ENCODE peak calls at places on chromosomes 1 and 21, in five cellular contexts. D is A549, L is right lobe of liver, I is uterus, E is K562. H is an unnamed sample.

GRCh38 chr1:29161977-29162376 is 19.7 kb downstream of the SRSF4 start:
- DNase-seq in E (no peak), D (no peak), I (no peak), L (no peak), H (no peak)

GRCh38 chr21:14487490-14488432 is 58.4 kb downstream of the SAMSN1 start:
- DNase-seq in I (no peak), D (no peak), E (no peak), L (no peak), H (peak; percentile 43)

GRCh38 chr1:47023268-47024137 is at the start of gene CYP4X1:
- DNase-seq in I (peak; percentile 21), E (no peak), D (no peak), L (peak; percentile 52), H (no peak)

GRCh38 chr1:156284112-156284511 is at the start of gene TMEM79:
- DNase-seq in D (no peak), E (no peak), I (no peak), L (no peak), H (no peak)

GRCh38 chr1:201751872-201752271 is 77.1 kb upstream of the IPO9 start:
- DNase-seq in D (no peak), I (no peak), E (no peak), L (no peak), H (no peak)

GRCh38 chr1:176469450-176469985 is 6.5 kb downstream of the PAPPA2 start:
- DNase-seq in L (no peak), D (no peak), I (no peak), E (no peak), H (no peak)

GRCh38 chr1:55402117-55402516 is 187.0 kb upstream of the USP24 start:
- DNase-seq in E (no peak), I (no peak), D (no peak), L (no peak), H (no peak)

GRCh38 chr1:100538935-100539835 is 1.2 kb downstream of the GPR88 start:
- DNase-seq in L (peak; percentile 90), E (no peak), I (no peak), D (peak; percentile 7), H (peak; percentile 56)

GRCh38 chr1:172117800-172118199 is 276.5 kb downstream of the DNM3 start:
- DNase-seq in D (no peak), E (no peak), L (no peak), I (no peak), H (no peak)

GRCh38 chr1:14681182-14681581 is 82.7 kb downstream of the KAZN start:
- DNase-seq in E (no peak), L (no peak), D (no peak), I (no peak), H (no peak)

GRCh38 chr21:38982096-38982495 is 176.4 kb downstream of the ETS2 start:
- DNase-seq in E (no peak), I (no peak), D (no peak), L (no peak), H (no peak)

GRCh38 chr1:155004352-155005075 is 1.9 kb downstream of the ZBTB7B start:
- DNase-seq in I (no peak), L (no peak), E (no peak), D (no peak), H (no peak)
- TF ChIP-seq POLR2A in I (no peak), L (no peak), E (no peak), D (no peak), H (no peak)

GRCh38 chr1:21935891-21936365 is 1.2 kb downstream of the HSPG2 start:
- DNase-seq in E (peak; percentile 57), D (peak; percentile 56), L (no peak), I (no peak), H (peak; percentile 52)
- TF ChIP-seq POLR2A in E (no peak), D (no peak), L (no peak), I (peak; percentile 24), H (no peak)

DNA sequence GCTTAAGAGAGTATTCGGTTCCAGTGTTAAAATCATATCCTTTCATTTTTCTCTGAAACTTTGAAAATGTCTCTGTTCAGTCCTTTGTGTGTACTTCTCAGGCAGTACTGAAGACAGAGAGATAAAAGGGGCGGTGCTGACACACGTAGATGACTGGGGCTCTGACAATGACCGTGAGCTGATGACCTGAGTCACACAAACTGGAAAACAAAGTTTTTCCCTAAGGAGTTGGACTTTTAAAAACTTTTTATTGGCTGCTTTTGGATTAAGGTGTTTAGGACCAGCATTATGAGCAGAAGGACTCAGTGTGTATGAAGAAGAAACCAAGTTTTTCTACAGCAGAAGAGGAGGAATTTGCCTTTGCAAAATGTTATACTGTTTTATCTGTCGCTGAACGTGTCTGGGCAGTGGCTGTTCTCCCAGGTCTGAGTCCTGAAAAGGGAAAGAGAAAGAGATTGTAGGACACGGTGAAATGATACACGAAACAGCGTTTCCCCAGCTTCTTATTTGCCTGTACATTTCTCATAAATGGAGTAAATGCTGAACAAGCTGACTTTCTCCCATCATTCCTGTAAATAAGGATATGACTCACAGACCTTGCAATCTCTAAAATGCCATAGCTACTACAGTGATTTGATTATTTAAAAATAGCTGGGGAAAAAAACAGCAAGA is 51.5 kb downstream of the MAP3K7CL start:
- DNase-seq in E (no peak), D (peak; percentile 64), I (no peak), L (no peak), H (no peak)
- TF ChIP-seq POLR2A in E (no peak), D (no peak), I (no peak), L (peak; percentile 67), H (no peak)

DNA sequence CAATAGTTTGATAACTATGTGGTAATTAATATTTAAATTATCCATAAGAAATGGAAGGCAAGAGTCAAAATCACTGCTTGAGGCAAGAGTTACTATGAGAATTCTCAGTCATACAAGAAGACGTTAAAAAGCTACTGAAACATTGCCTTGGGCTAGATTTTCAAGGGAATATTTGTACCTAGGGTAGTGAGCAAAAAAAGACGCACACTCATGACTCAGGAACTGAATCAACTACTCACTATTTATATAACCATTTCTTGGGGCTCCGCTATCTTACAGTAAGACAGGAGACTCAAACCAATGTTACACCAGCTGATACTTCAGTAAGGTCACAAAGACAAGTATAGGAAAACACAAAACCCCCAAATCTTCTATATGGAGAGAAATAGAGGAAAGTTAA is 151.5 kb upstream of the RNPC3 start:
- DNase-seq in L (no peak), E (no peak), I (no peak), D (no peak), H (no peak)
- TF ChIP-seq POLR2A in L (no peak), E (no peak), I (no peak), D (no peak), H (no peak)

GRCh38 chr1:233446935-233447334 is 119.4 kb downstream of the MAP3K21 start:
- DNase-seq in D (no peak), I (no peak), E (no peak), L (no peak), H (no peak)
- TF ChIP-seq POLR2A in D (no peak), I (no peak), E (no peak), L (no peak), H (no peak)

GRCh38 chr1:19441048-19441447 is 44.3 kb downstream of the CAPZB start:
- DNase-seq in E (no peak), D (no peak), I (no peak), L (no peak), H (no peak)

GRCh38 chr1:19437911-19438310 is 47.4 kb downstream of the CAPZB start:
- DNase-seq in D (no peak), E (no peak), L (no peak), I (peak; percentile 87), H (no peak)

GRCh38 chr1:19438552-19439196 is 46.7 kb downstream of the CAPZB start:
- DNase-seq in E (no peak), I (no peak), L (no peak), D (no peak), H (no peak)

GRCh38 chr1:19436716-19437476 is 48.4 kb downstream of the CAPZB start:
- DNase-seq in L (peak; percentile 90), D (peak; percentile 11), I (peak; percentile 84), E (no peak), H (no peak)

DNA sequence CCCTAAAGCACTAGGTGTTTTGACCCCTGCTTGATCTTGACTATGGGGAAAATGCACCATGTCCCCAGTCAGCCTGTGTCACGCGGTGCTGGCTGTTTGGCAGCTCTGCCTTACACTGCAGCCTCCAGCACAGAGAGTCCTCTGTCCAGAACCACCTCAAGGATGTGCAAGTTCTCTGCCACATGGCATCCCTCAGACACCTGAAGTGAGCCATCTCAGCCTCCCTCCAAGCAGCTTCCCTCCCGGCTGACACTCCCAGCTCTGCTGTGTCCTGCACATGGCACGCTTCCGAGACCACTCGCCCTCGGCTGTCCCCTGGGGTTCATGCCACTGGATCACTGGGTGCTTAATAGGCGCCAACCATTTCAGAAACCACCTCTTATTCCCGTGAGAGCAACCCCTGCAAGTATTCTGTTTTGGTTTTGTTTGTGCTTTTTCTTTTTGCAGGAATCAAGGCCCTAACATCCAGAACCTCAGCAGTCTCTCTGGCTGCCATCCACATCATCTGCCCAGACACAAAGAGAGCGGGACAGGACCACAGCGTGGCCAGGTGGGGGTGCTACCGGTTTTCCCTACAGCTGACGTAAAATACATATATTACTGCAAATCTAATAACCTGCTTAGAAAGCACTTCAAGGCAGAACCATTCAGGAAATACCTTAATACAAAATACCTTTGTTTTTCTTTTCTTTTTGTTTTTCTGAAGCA is 45.7 kb downstream of the CAPZB start:
- DNase-seq in I (no peak), D (peak; percentile 25), E (peak; percentile 65), L (no peak), H (peak; percentile 36)
- TF ChIP-seq POLR2A in I (no peak), D (no peak), E (no peak), L (no peak), H (no peak)

GRCh38 chr21:46291561-46291960 is 5.4 kb downstream of the YBEY start:
- DNase-seq in D (no peak), E (no peak), L (no peak), I (no peak), H (no peak)

GRCh38 chr21:46295996-46296752 is 10.0 kb downstream of the YBEY start:
- DNase-seq in I (peak; percentile 80), E (peak; percentile 68), D (no peak), L (peak; percentile 76), H (peak; percentile 78)

GRCh38 chr21:46295177-46295711 is 9.1 kb downstream of the YBEY start:
- DNase-seq in E (peak; percentile 70), L (no peak), I (no peak), D (no peak), H (peak; percentile 40)

GRCh38 chr21:46297311-46298082 is 11.4 kb downstream of the YBEY start:
- DNase-seq in E (no peak), D (no peak), L (no peak), I (no peak), H (peak; percentile 32)

GRCh38 chr21:46294647-46295176 is 8.6 kb downstream of the YBEY start:
- DNase-seq in D (no peak), L (no peak), I (no peak), E (peak; percentile 71), H (peak; percentile 46)
- TF ChIP-seq POLR2A in D (no peak), L (no peak), I (no peak), E (peak; percentile 46), H (no peak)

GRCh38 chr1:205692406-205692805 is 12.1 kb upstream of the SLC45A3 start:
- DNase-seq in E (no peak), D (no peak), I (no peak), L (no peak), H (no peak)
- TF ChIP-seq POLR2A in E (no peak), D (no peak), I (no peak), L (no peak), H (no peak)